ENCODE peak calls at places on chromosomes 4 and X, in five cellular contexts. L is SW 1271, H is neural progenitor cell, R is M059J, K is T-cell. A is an unnamed sample.

GRCh38 chrX:72255445-72255844 is 16.6 kb upstream of the ERCC6L start:
- DNase-seq in L (no peak), H (peak; percentile 46), R (peak; percentile 62), K (no peak), A (no peak)

GRCh38 chr4:1359161-1359535 is 12.1 kb downstream of the UVSSA start:
- DNase-seq in L (no peak), H (no peak), R (no peak), K (no peak), A (no peak)

GRCh38 chr4:117560329-117560728 is 474.0 kb upstream of the NDST3 start:
- DNase-seq in L (peak; percentile 11), H (no peak), R (peak; percentile 19), K (no peak), A (no peak)

GRCh38 chr4:35175894-35176293 is 1068.4 kb downstream of the ARAP2 start:
- DNase-seq in L (no peak), H (no peak), R (no peak), K (no peak), A (no peak)

GRCh38 chr4:185039508-185040273 is 21.4 kb downstream of the HELT start:
- DNase-seq in L (peak; percentile 41), H (peak; percentile 63), R (peak; percentile 40), K (peak; percentile 40), A (peak; percentile 9)

GRCh38 chrX:26442340-26442739 is 226.4 kb downstream of the MAGEB5 start:
- DNase-seq in L (peak; percentile 8), H (peak; percentile 30), R (no peak), K (no peak), A (no peak)

GRCh38 chr4:23827971-23828680 is 61.7 kb downstream of the PPARGC1A start:
- DNase-seq in L (no peak), H (no peak), R (peak; percentile 74), K (no peak), A (no peak)

GRCh38 chrX:50111762-50112161 is 89.0 kb downstream of the AKAP4 start:
- DNase-seq in L (no peak), H (no peak), R (no peak), K (no peak), A (no peak)

GRCh38 chrX:29229802-29230201 is 642.6 kb downstream of the IL1RAPL1 start:
- DNase-seq in L (no peak), H (no peak), R (peak; percentile 67), K (no peak), A (no peak)

GRCh38 chrX:154460326-154460725 is 2.2 kb downstream of the PLXNA3 start:
- DNase-seq in L (no peak), H (no peak), R (no peak), K (no peak), A (no peak)

GRCh38 chr4:68299492-68300457 is 50.1 kb downstream of the YTHDC1 start:
- DNase-seq in L (no peak), H (no peak), R (no peak), K (no peak), A (no peak)

A was measured in T1000.